ENCODE peak calls at places on chromosomes 7 and 10, in five cellular contexts. V, X, M, Z and J are unnamed samples.

GRCh38 chr10:71080381-71081228 is 131.8 kb upstream of the UNC5B start:
- DNase-seq in Z (no peak), X (peak; percentile 14), M (no peak), V (peak; percentile 16), J (peak; percentile 15)

GRCh38 chr7:95881597-95881996 is 109.2 kb downstream of the DYNC1I1 start:
- DNase-seq in V (no peak), M (no peak), X (no peak), Z (no peak), J (no peak)

GRCh38 chr10:2541176-2541575 is 526.2 kb upstream of the PFKP start:
- DNase-seq in Z (no peak), M (no peak), X (no peak), V (no peak), J (no peak)

GRCh38 chr10:110584006-110584405 is 16.5 kb downstream of the SMC3 start:
- DNase-seq in Z (no peak), X (no peak), M (no peak), V (no peak), J (no peak)

GRCh38 chr10:114697061-114697598 is 39.1 kb upstream of the ABLIM1 start:
- DNase-seq in V (no peak), Z (no peak), X (no peak), M (peak; percentile 65), J (no peak)

GRCh38 chr7:76185187-76185915 is 16.3 kb upstream of the SRRM3 start:
- DNase-seq in X (peak; percentile 49), Z (no peak), M (no peak), V (no peak), J (no peak)

GRCh38 chr7:20075415-20075814 is 141.8 kb downstream of the MACC1 start:
- DNase-seq in X (no peak), V (no peak), Z (no peak), M (no peak), J (no peak)

GRCh38 chr10:49831352-49832040 is 69.4 kb upstream of the OGDHL start:
- DNase-seq in V (no peak), Z (no peak), M (peak; percentile 67), X (peak; percentile 81), J (no peak)

GRCh38 chr10:30383366-30383765 is 34.3 kb upstream of the MTPAP start:
- DNase-seq in X (no peak), V (no peak), Z (no peak), M (no peak), J (no peak)

GRCh38 chr10:71281646-71282322 is 37.3 kb upstream of the SLC29A3 start:
- DNase-seq in V (no peak), Z (no peak), M (no peak), X (no peak), J (no peak)

GRCh38 chr7:22697897-22698645 is 28.9 kb upstream of the IL6 start:
- DNase-seq in V (no peak), X (no peak), Z (no peak), M (no peak), J (no peak)

GRCh38 chr7:2604608-2605174 is 27.1 kb upstream of the TTYH3 start:
- DNase-seq in V (no peak), X (no peak), Z (no peak), M (no peak), J (no peak)

GRCh38 chr7:27840314-27840713 is 100.4 kb downstream of the TAX1BP1 start:
- DNase-seq in V (peak; percentile 43), Z (no peak), X (no peak), M (no peak), J (no peak)

GRCh38 chr7:158779061-158779992 is 50.0 kb downstream of the ESYT2 start:
- DNase-seq in V (no peak), Z (no peak), M (no peak), X (no peak), J (no peak)

GRCh38 chr10:125844673-125845300 is 21.4 kb downstream of the BCCIP start:
- DNase-seq in Z (no peak), M (no peak), X (no peak), V (no peak), J (no peak)